ENCODE peak calls at places on chromosomes 16 and 17, in nine cellular contexts. Z is NCI-H2081, E is NCI-H446, U is fibroblast of the aortic adventitia, O is mucosa of gallbladder, V is A673, G is HFFc6, A is hepatocyte, Y is GM04504. H is an unnamed sample.

GRCh38 chr16:88368994-88369393 is 13.8 kb upstream of the ZNF469 start:
- DNase-seq in Y (no peak), E (no peak), Z (no peak), U (no peak), A (no peak), O (no peak), G (no peak), V (no peak), H (no peak)

GRCh38 chr16:57564571-57565270 is 22.3 kb downstream of the ADGRG5 start:
- DNase-seq in Z (no peak), U (peak), G (peak), V (no peak), Y (no peak), O (no peak), E (no peak), A (peak), H (no peak)

GRCh38 chr16:75219838-75220237 is 1.1 kb downstream of the CTRB1 start:
- DNase-seq in Y (no peak), U (no peak), Z (no peak), A (no peak), E (no peak), O (no peak), G (no peak), V (no peak), H (no peak)

GRCh38 chr16:15434425-15435215 is at the start of gene BMERB1:
- DNase-seq in G (peak), V (peak), Z (peak), A (peak), E (peak), U (peak), Y (peak), O (peak), H (peak)

GRCh38 chr17:18267927-18268711 is 7.7 kb downstream of the MIEF2 start:
- DNase-seq in A (peak), Z (no peak), E (no peak), U (peak), O (no peak), Y (no peak), G (no peak), V (no peak), H (no peak)

GRCh38 chr16:80570106-80570478 is 29.3 kb downstream of the DYNLRB2 start:
- DNase-seq in G (peak), A (peak), E (no peak), Y (no peak), O (no peak), Z (no peak), V (no peak), U (peak), H (no peak)

GRCh38 chr16:48546774-48547173 is 63.2 kb downstream of the N4BP1 start:
- DNase-seq in G (no peak), A (peak), Y (no peak), V (no peak), O (peak), E (peak), U (no peak), Z (peak), H (no peak)

GRCh38 chr17:34765291-34765690 is 185.9 kb downstream of the TMEM132E start:
- DNase-seq in G (no peak), U (no peak), E (no peak), O (no peak), Z (no peak), A (no peak), Y (no peak), V (no peak), H (no peak)

GRCh38 chr17:78173025-78173715 is 4.8 kb downstream of the SYNGR2 start:
- DNase-seq in V (no peak), Z (no peak), E (no peak), G (no peak), O (no peak), Y (no peak), U (no peak), A (no peak), H (no peak)

GRCh38 chr17:20236586-20237227 is 227.5 kb downstream of the SPECC1 start:
- DNase-seq in G (no peak), E (no peak), U (no peak), Z (no peak), A (no peak), Y (no peak), V (no peak), O (no peak), H (no peak)

GRCh38 chr17:3554440-3554839 is 3.2 kb downstream of the TRPV3 start:
- DNase-seq in G (no peak), A (no peak), V (no peak), U (no peak), Z (no peak), O (no peak), E (no peak), Y (no peak), H (no peak)

GRCh38 chr17:9971991-9972390 is 66.9 kb upstream of the RCVRN start:
- DNase-seq in O (no peak), Z (no peak), Y (peak), V (peak), G (peak), A (peak), E (no peak), U (peak), H (no peak)

GRCh38 chr16:83305092-83305491 is 502.7 kb upstream of the HSBP1 start:
- DNase-seq in E (no peak), Z (no peak), G (peak), O (no peak), Y (peak), A (no peak), V (peak), U (peak), H (no peak)

GRCh38 chr17:55144518-55144917 is 120.2 kb upstream of the HLF start:
- DNase-seq in Z (peak), E (no peak), A (no peak), O (no peak), G (no peak), U (no peak), V (no peak), Y (no peak), H (no peak)

GRCh38 chr17:60040843-60041242 is 37.9 kb downstream of the HEATR6 start:
- DNase-seq in Z (no peak), E (no peak), V (no peak), O (no peak), Y (no peak), U (no peak), A (no peak), G (no peak), H (no peak)

GRCh38 chr16:75559564-75560372 is 3.7 kb upstream of the TMEM231 start:
- DNase-seq in O (no peak), E (no peak), G (no peak), A (peak), U (peak), Z (no peak), V (peak), Y (peak), H (no peak)

GRCh38 chr16:87380875-87381274 is 2.7 kb downstream of the FBXO31 start:
- DNase-seq in U (peak), Y (no peak), A (no peak), O (no peak), Z (no peak), E (no peak), V (no peak), G (peak), H (no peak)

GRCh38 chr16:88453621-88454314 is 688 bp downstream of the ZFPM1 start:
- DNase-seq in U (no peak), V (peak), Z (no peak), G (no peak), Y (no peak), O (no peak), E (no peak), A (peak), H (no peak)

GRCh38 chr16:29974291-29975133 is 844 bp downstream of the TAOK2 start:
- DNase-seq in Y (no peak), V (no peak), Z (no peak), E (no peak), A (peak), U (peak), G (no peak), O (peak), H (no peak)

GRCh38 chr16:2156025-2156848 is 655 bp downstream of the TRAF7 start:
- DNase-seq in U (peak), Y (peak), Z (no peak), E (no peak), O (no peak), A (peak), G (peak), V (peak), H (no peak)

GRCh38 chr16:58493756-58494431 is 6.0 kb upstream of the NDRG4 start:
- DNase-seq in A (no peak), G (no peak), V (no peak), U (no peak), Y (no peak), O (no peak), Z (no peak), E (no peak), H (no peak)

GRCh38 chr17:30443721-30444120 is 33.5 kb upstream of the GOSR1 start:
- DNase-seq in E (peak), U (no peak), Y (no peak), Z (no peak), G (no peak), A (no peak), V (no peak), O (no peak), H (no peak)

H was measured in caudate nucleus.